ENCODE peak calls at places on chromosomes 6 and 20, in seven cellular contexts. One of them, this sample, is unnamed.

GRCh38 chr6:53070808-53071207 is 5.6 kb downstream of the FBXO9 start:
- DNase-seq in activated T-cell treated with anti-CD3 and anti-CD28 coated beads, Interleukin-2, amount 50 U/mL, for 72 hours: peak
- DNase-seq in NCI-H1105: no peak
- DNase-seq in amniotic stem cell: no peak
- DNase-seq in brain microvascular endothelial cell: no peak
- DNase-seq in IMR-90: no peak
- DNase-seq in substantia nigra: no peak
- DNase-seq in this sample: no peak

GRCh38 chr6:92507552-92507951 is 911.8 kb downstream of the EPHA7 start:
- DNase-seq in activated T-cell treated with anti-CD3 and anti-CD28 coated beads, Interleukin-2, amount 50 U/mL, for 72 hours: no peak
- DNase-seq in NCI-H1105: no peak
- DNase-seq in amniotic stem cell: no peak
- DNase-seq in brain microvascular endothelial cell: no peak
- DNase-seq in IMR-90: no peak
- DNase-seq in substantia nigra: no peak
- DNase-seq in this sample: no peak

GRCh38 chr20:48191200-48191599 is 405.9 kb upstream of the SULF2 start:
- DNase-seq in activated T-cell treated with anti-CD3 and anti-CD28 coated beads, Interleukin-2, amount 50 U/mL, for 72 hours: no peak
- DNase-seq in NCI-H1105: no peak
- DNase-seq in amniotic stem cell: no peak
- DNase-seq in brain microvascular endothelial cell: no peak
- DNase-seq in IMR-90: no peak
- DNase-seq in substantia nigra: no peak
- DNase-seq in this sample: no peak

GRCh38 chr20:19760371-19760721 is 2.3 kb downstream of the RIN2 start:
- DNase-seq in activated T-cell treated with anti-CD3 and anti-CD28 coated beads, Interleukin-2, amount 50 U/mL, for 72 hours: no peak
- DNase-seq in NCI-H1105: no peak
- DNase-seq in amniotic stem cell: no peak
- DNase-seq in brain microvascular endothelial cell: no peak
- DNase-seq in IMR-90: no peak
- DNase-seq in substantia nigra: no peak
- DNase-seq in this sample: no peak

GRCh38 chr20:51326241-51326819 is 216.2 kb downstream of the NFATC2 start:
- DNase-seq in activated T-cell treated with anti-CD3 and anti-CD28 coated beads, Interleukin-2, amount 50 U/mL, for 72 hours: peak
- DNase-seq in NCI-H1105: no peak
- DNase-seq in amniotic stem cell: peak
- DNase-seq in brain microvascular endothelial cell: peak
- DNase-seq in IMR-90: peak
- DNase-seq in substantia nigra: no peak
- DNase-seq in this sample: peak

GRCh38 chr6:12152023-12152960 is 137.9 kb upstream of the EDN1 start:
- DNase-seq in activated T-cell treated with anti-CD3 and anti-CD28 coated beads, Interleukin-2, amount 50 U/mL, for 72 hours: no peak
- DNase-seq in NCI-H1105: no peak
- DNase-seq in amniotic stem cell: no peak
- DNase-seq in brain microvascular endothelial cell: no peak
- DNase-seq in IMR-90: no peak
- DNase-seq in substantia nigra: no peak
- DNase-seq in this sample: no peak

GRCh38 chr6:89942601-89943000 is 48.3 kb downstream of the GJA10 start:
- DNase-seq in activated T-cell treated with anti-CD3 and anti-CD28 coated beads, Interleukin-2, amount 50 U/mL, for 72 hours: no peak
- DNase-seq in NCI-H1105: no peak
- DNase-seq in amniotic stem cell: no peak
- DNase-seq in brain microvascular endothelial cell: no peak
- DNase-seq in IMR-90: no peak
- DNase-seq in substantia nigra: no peak
- DNase-seq in this sample: no peak

GRCh38 chr6:84575264-84575663 is 189.1 kb downstream of the TBX18 start:
- DNase-seq in activated T-cell treated with anti-CD3 and anti-CD28 coated beads, Interleukin-2, amount 50 U/mL, for 72 hours: no peak
- DNase-seq in NCI-H1105: no peak
- DNase-seq in amniotic stem cell: no peak
- DNase-seq in brain microvascular endothelial cell: peak
- DNase-seq in IMR-90: no peak
- DNase-seq in substantia nigra: no peak
- DNase-seq in this sample: no peak

GRCh38 chr20:1707588-1708449 is 50.2 kb upstream of the SIRPG start:
- DNase-seq in activated T-cell treated with anti-CD3 and anti-CD28 coated beads, Interleukin-2, amount 50 U/mL, for 72 hours: no peak
- DNase-seq in NCI-H1105: no peak
- DNase-seq in amniotic stem cell: no peak
- DNase-seq in brain microvascular endothelial cell: no peak
- DNase-seq in IMR-90: no peak
- DNase-seq in substantia nigra: no peak
- DNase-seq in this sample: no peak

GRCh38 chr6:66751630-66752029 is 1044.6 kb upstream of the EYS start:
- DNase-seq in activated T-cell treated with anti-CD3 and anti-CD28 coated beads, Interleukin-2, amount 50 U/mL, for 72 hours: no peak
- DNase-seq in NCI-H1105: no peak
- DNase-seq in amniotic stem cell: no peak
- DNase-seq in brain microvascular endothelial cell: no peak
- DNase-seq in IMR-90: no peak
- DNase-seq in substantia nigra: no peak
- DNase-seq in this sample: no peak